ENCODE peak calls at places on chromosomes 6 and 20, in four cellular contexts. J is GM23248; W is iPS DF 6.9; M is CD8-positive, alpha-beta memory T cell. G is an unnamed sample. For H3K4me1, the result is how much of the 10 kb centered on the place peaks cover.

GRCh38 chr6:147279423-147279822 is 75.2 kb downstream of the STXBP5 start:
- DNase-seq in J (peak), W (no peak), M (no peak), G (no peak)

GRCh38 chr20:10771435-10772140 is 97.8 kb upstream of the JAG1 start:
- DNase-seq in J (no peak), W (no peak), M (no peak), G (no peak)

GRCh38 chr6:73585566-73586415 is 65.0 kb upstream of the EEF1A1 start:
- DNase-seq in J (peak), W (no peak), M (peak), G (no peak)

GRCh38 chr6:90401933-90402830 is 105.5 kb upstream of the BACH2 start:
- DNase-seq in J (no peak), W (no peak), M (peak), G (no peak)

GRCh38 chr6:19554356-19555225 is 282.6 kb upstream of the ID4 start:
- DNase-seq in J (peak), W (no peak), M (no peak), G (no peak)

GRCh38 chr6:3226422-3227362 is 761 bp downstream of the TUBB2B start:
- DNase-seq in J (peak), W (no peak), M (no peak), G (no peak)

GRCh38 chr6:134410531-134410930 is 92.6 kb upstream of the SGK1 start:
- DNase-seq in J (no peak), W (no peak), M (no peak), G (no peak)

GRCh38 chr6:106380407-106380806 is 19.9 kb downstream of the CRYBG1 start:
- DNase-seq in J (peak), W (no peak), M (no peak), G (no peak)

GRCh38 chr20:49448917-49449316 is 33.6 kb downstream of the KCNB1 start:
- DNase-seq in J (no peak), W (no peak), M (peak), G (no peak)

GRCh38 chr20:63544958-63545516 is 2.5 kb downstream of the SRMS start:
- DNase-seq in J (no peak), W (no peak), M (no peak), G (no peak)

GRCh38 chr20:17809714-17810631 is 110.2 kb downstream of the BANF2 start:
- DNase-seq in J (no peak), W (no peak), M (no peak), G (no peak)

GRCh38 chr6:148565931-148566663 is 180.7 kb upstream of the UST start:
- DNase-seq in J (peak), W (no peak), M (no peak), G (no peak)

GRCh38 chr6:43246301-43247114 is 3.2 kb downstream of the TTBK1 start:
- DNase-seq in J (no peak), W (peak), M (no peak), G (no peak)

GRCh38 chr6:26538572-26538902 is 371 bp downstream of the HMGN4 start:
- DNase-seq in J (no peak), W (no peak), M (no peak), G (no peak)

GRCh38 chr6:26544473-26544872 is 6.3 kb downstream of the HMGN4 start:
- DNase-seq in J (no peak), W (no peak), M (no peak), G (no peak)

GRCh38 chr6:26538936-26539615 is 910 bp downstream of the HMGN4 start:
- DNase-seq in J (peak), W (no peak), M (no peak), G (no peak)

GRCh38 chr6:26545617-26546016 is 7.5 kb downstream of the HMGN4 start:
- DNase-seq in J (no peak), W (no peak), M (no peak), G (no peak)

GRCh38 chr6:26543953-26544352 is 5.8 kb downstream of the HMGN4 start:
- DNase-seq in J (peak), W (no peak), M (no peak), G (no peak)
- H3K4me3 ChIP-seq in J (no peak), W (no peak), M (no peak), G (no peak)

GRCh38 chr6:143691155-143691554 is 13.4 kb downstream of the PHACTR2 start:
- DNase-seq in J (no peak), W (no peak), M (no peak), G (no peak)
- H3K4me1 ChIP-seq in J (under half), W (under half), M (under half), G (under half)

DNA sequence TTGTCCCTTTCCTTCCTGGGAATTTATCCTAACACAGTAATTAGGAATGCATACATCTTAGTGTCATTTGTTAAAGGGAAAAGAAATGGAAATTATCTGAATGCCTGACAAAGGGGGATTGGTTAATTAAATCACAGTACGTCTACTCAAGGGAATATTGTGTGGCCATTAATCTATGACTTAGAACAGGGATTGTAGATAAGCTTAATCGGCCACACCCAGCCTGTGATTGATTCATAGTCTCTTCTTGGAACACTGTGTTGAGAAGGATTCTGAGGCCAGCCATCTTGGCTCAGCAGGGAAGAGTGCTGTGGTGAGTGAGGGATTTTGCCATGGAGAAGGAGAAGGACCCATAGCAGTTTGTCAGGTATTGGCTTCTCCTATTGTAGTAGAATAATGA is 50.5 kb downstream of the CTNNBL1 start:
- DNase-seq in J (no peak), W (no peak), M (no peak), G (no peak)
- H3K4me3 ChIP-seq in J (no peak), W (no peak), M (no peak), G (no peak)

GRCh38 chr20:47315339-47315662 is 41.2 kb downstream of the ZMYND8 start:
- DNase-seq in J (peak), W (no peak), M (no peak), G (peak)
- H3K4me1 ChIP-seq in J (half or more), W (under half), M (under half), G (half or more)

GRCh38 chr6:164665328-164665727 is 644.1 kb downstream of the C6orf118 start:
- DNase-seq in J (no peak), W (no peak), M (no peak), G (no peak)
- H3K4me3 ChIP-seq in J (no peak), W (no peak), M (no peak), G (no peak)

DNA sequence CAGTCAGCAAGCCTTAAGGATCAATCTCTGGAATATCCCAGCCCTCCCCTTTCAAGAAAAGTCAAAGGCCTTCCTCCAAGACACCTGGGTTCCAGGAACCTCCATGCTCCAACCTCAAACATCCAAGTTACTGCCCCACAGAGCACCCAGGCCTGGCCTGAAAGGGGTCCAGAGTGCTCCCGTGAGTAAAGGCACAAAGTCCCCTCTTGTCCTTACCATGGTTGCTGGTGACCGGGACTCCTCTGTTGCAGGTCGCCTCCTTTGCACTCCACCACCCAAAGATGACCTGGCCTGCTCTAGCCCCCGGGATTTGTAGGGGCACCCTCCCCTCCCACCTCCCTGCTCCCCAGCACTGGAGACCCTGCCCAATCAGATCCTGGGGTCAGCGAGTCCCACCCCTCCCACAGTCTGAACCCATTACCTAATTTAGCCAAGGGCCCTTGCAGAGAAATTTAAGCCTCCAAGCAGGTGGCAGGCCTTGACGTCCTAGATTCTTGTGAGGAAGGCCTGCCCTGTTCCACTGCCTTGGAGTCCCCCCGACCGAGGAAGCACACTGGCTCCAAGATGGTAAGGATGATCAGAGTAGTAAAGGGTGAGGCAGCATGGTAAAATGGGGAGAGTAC is at the start of gene TNNC2:
- DNase-seq in J (no peak), W (no peak), M (no peak), G (no peak)
- H3K4me1 ChIP-seq in J (under half), W (under half), M (under half), G (under half)

GRCh38 chr20:53737404-53738038 is 143.9 kb upstream of the ZNF217 start:
- DNase-seq in J (peak), W (no peak), M (no peak), G (peak)
- H3K4me3 ChIP-seq in J (peak), W (no peak), M (no peak), G (no peak)

G was measured in RWPE2.